ENCODE peak calls at places on chromosomes 11 and 22, in four cellular contexts. W, C, L and H are unnamed samples.

GRCh38 chr11:29131055-29131454 is 885.8 kb downstream of the KCNA4 start:
- DNase-seq in C (no peak), W (no peak), L (no peak), H (no peak)

GRCh38 chr11:36156486-36157150 is 132.6 kb downstream of the COMMD9 start:
- DNase-seq in C (peak; percentile 87), L (no peak), W (no peak), H (no peak)

GRCh38 chr11:9760180-9760550 is 96.3 kb downstream of the SWAP70 start:
- DNase-seq in W (peak; percentile 96), C (peak; percentile 97), L (no peak), H (peak; percentile 97)

GRCh38 chr11:8584511-8584910 is 9.5 kb downstream of the STK33 start:
- DNase-seq in C (no peak), L (no peak), W (no peak), H (no peak)

GRCh38 chr22:18970180-18970947 is 34.3 kb upstream of the PRODH start:
- DNase-seq in C (no peak), W (peak; percentile 75), L (no peak), H (no peak)

GRCh38 chr11:8282621-8283509 is 19.2 kb upstream of the LMO1 start:
- DNase-seq in L (no peak), C (no peak), W (no peak), H (no peak)

GRCh38 chr11:115493488-115493887 is 10.7 kb downstream of the CADM1 start:
- DNase-seq in L (no peak), C (no peak), W (no peak), H (no peak)

GRCh38 chr11:113690619-113691569 is 15.2 kb downstream of the TMPRSS5 start:
- DNase-seq in C (peak; percentile 64), W (peak; percentile 88), L (no peak), H (peak; percentile 52)

GRCh38 chr11:126341760-126342161 is 13.7 kb upstream of the ST3GAL4 start:
- DNase-seq in W (peak; percentile 24), L (no peak), C (peak; percentile 71), H (peak; percentile 82)

GRCh38 chr11:1236316-1237127 is 13.7 kb downstream of the MUC5B start:
- DNase-seq in C (no peak), W (peak; percentile 65), L (no peak), H (no peak)

GRCh38 chr22:19289475-19290161 is 1.9 kb downstream of the CLTCL1 start:
- DNase-seq in L (no peak), C (peak; percentile 69), W (no peak), H (peak; percentile 90)

GRCh38 chr11:10823152-10823579 is 14.4 kb upstream of the EIF4G2 start:
- DNase-seq in L (no peak), W (no peak), C (no peak), H (no peak)

GRCh38 chr11:57940044-57940781 is 83.5 kb upstream of the OR9Q1 start:
- DNase-seq in C (no peak), L (no peak), W (no peak), H (no peak)

GRCh38 chr11:8593455-8593854 is 573 bp downstream of the STK33 start:
- DNase-seq in L (no peak), C (no peak), W (no peak), H (no peak)

GRCh38 chr11:83818349-83818748 is 532.2 kb upstream of the CCDC90B start:
- DNase-seq in L (no peak), W (no peak), C (peak; percentile 37), H (peak; percentile 17)

GRCh38 chr11:3207530-3208189 is 11.0 kb downstream of the MRGPRG start:
- DNase-seq in L (no peak), W (peak; percentile 43), C (no peak), H (no peak)

GRCh38 chr11:49851511-49851910 is 100.7 kb upstream of the OR4C13 start:
- DNase-seq in L (no peak), C (no peak), W (no peak), H (no peak)

GRCh38 chr11:130418756-130419155 is 9.7 kb downstream of the ADAMTS8 start:
- DNase-seq in L (no peak), W (no peak), C (no peak), H (peak; percentile 76)

GRCh38 chr11:89443366-89444303 is 47.5 kb downstream of the NOX4 start:
- DNase-seq in W (no peak), C (no peak), L (no peak), H (no peak)

GRCh38 chr11:3157381-3158130 is 7.6 kb downstream of the OSBPL5 start:
- DNase-seq in C (peak; percentile 46), L (no peak), W (peak; percentile 87), H (no peak)

GRCh38 chr11:36376315-36376887 is 80.3 kb downstream of the PRR5L start:
- DNase-seq in W (peak; percentile 84), C (peak; percentile 19), L (no peak), H (peak; percentile 52)

GRCh38 chr11:130323452-130324448 is 9.0 kb upstream of the ZBTB44 start:
- DNase-seq in W (no peak), L (no peak), C (peak; percentile 86), H (peak; percentile 26)

GRCh38 chr22:32926600-32926999 is 125.1 kb downstream of the TIMP3 start:
- DNase-seq in L (no peak), W (no peak), C (peak; percentile 43), H (peak; percentile 74)

GRCh38 chr11:63766501-63767270 is 1.9 kb downstream of the ZFTA start:
- DNase-seq in L (no peak), C (no peak), W (no peak), H (no peak)

GRCh38 chr11:1485504-1485885 is 1.1 kb downstream of the MOB2 start:
- DNase-seq in L (no peak), C (no peak), W (peak; percentile 67), H (no peak)

GRCh38 chr11:19736831-19737230 is 24.2 kb downstream of the NAV2 start:
- DNase-seq in W (no peak), C (no peak), L (no peak), H (no peak)

GRCh38 chr11:46671958-46672315 is 28.5 kb downstream of the ARHGAP1 start:
- DNase-seq in C (no peak), L (no peak), W (no peak), H (no peak)

GRCh38 chr11:57424802-57425564 is 1.9 kb downstream of the SLC43A3 start:
- DNase-seq in L (peak; percentile 73), C (peak; percentile 95), W (peak; percentile 92), H (peak; percentile 97)

GRCh38 chr11:96055706-96056387 is 131.9 kb upstream of the MTMR2 start:
- DNase-seq in L (no peak), C (peak; percentile 72), W (no peak), H (peak; percentile 74)

GRCh38 chr22:44862281-44862680 is 109.9 kb downstream of the ARHGAP8 start:
- DNase-seq in L (no peak), W (peak; percentile 16), C (no peak), H (no peak)

GRCh38 chr11:64556721-64557250 is 34.2 kb upstream of the SLC22A12 start:
- DNase-seq in C (no peak), W (peak; percentile 45), L (no peak), H (no peak)